ENCODE peak calls at places on chromosomes 7 and 10, in ten cellular contexts. One of them, this sample, is unnamed.

GRCh38 chr7:139035588-139036353 is at the start of gene ZC3HAV1L:
- DNase-seq in ELR: peak
- DNase-seq in ACHN: peak
- DNase-seq in LHCN-M2: peak
- DNase-seq in endothelial cell: peak
- DNase-seq in DMS153: peak
- DNase-seq in ureter: peak
- DNase-seq in GM12865: peak
- DNase-seq in Right ventricle myocardium inferior: peak
- DNase-seq in type B pancreatic cell: no peak
- DNase-seq in this sample: peak

GRCh38 chr10:114735946-114736345 is 77.9 kb upstream of the ABLIM1 start:
- DNase-seq in ureter: no peak
- DNase-seq in ELR: no peak
- DNase-seq in Right ventricle myocardium inferior: no peak
- DNase-seq in LHCN-M2: no peak
- DNase-seq in endothelial cell: no peak
- DNase-seq in GM12865: no peak
- DNase-seq in type B pancreatic cell: no peak
- DNase-seq in DMS153: no peak
- DNase-seq in ACHN: no peak
- DNase-seq in this sample: no peak

GRCh38 chr10:29212597-29212996 is 76.3 kb upstream of the LYZL1 start:
- DNase-seq in ELR: no peak
- DNase-seq in ureter: no peak
- DNase-seq in LHCN-M2: no peak
- DNase-seq in GM12865: no peak
- DNase-seq in DMS153: no peak
- DNase-seq in Right ventricle myocardium inferior: no peak
- DNase-seq in endothelial cell: no peak
- DNase-seq in ACHN: no peak
- DNase-seq in type B pancreatic cell: no peak
- DNase-seq in this sample: no peak

GRCh38 chr7:92880212-92881090 is 44.1 kb upstream of the CDK6 start:
- DNase-seq in endothelial cell: peak
- DNase-seq in type B pancreatic cell: no peak
- DNase-seq in Right ventricle myocardium inferior: no peak
- DNase-seq in DMS153: no peak
- DNase-seq in ureter: no peak
- DNase-seq in ACHN: peak
- DNase-seq in GM12865: peak
- DNase-seq in LHCN-M2: peak
- DNase-seq in ELR: peak
- DNase-seq in this sample: no peak

GRCh38 chr7:416761-417624 is 102.7 kb downstream of the PDGFA start:
- DNase-seq in type B pancreatic cell: no peak
- DNase-seq in ACHN: no peak
- DNase-seq in ureter: no peak
- DNase-seq in DMS153: no peak
- DNase-seq in ELR: no peak
- DNase-seq in LHCN-M2: no peak
- DNase-seq in Right ventricle myocardium inferior: peak
- DNase-seq in GM12865: no peak
- DNase-seq in endothelial cell: no peak
- DNase-seq in this sample: no peak

GRCh38 chr10:77801474-77802238 is 124.9 kb downstream of the DLG5 start:
- DNase-seq in endothelial cell: no peak
- DNase-seq in type B pancreatic cell: no peak
- DNase-seq in ureter: no peak
- DNase-seq in ACHN: no peak
- DNase-seq in ELR: peak
- DNase-seq in LHCN-M2: peak
- DNase-seq in GM12865: peak
- DNase-seq in Right ventricle myocardium inferior: no peak
- DNase-seq in DMS153: no peak
- DNase-seq in this sample: no peak

GRCh38 chr7:27808626-27809025 is 68.7 kb downstream of the TAX1BP1 start:
- DNase-seq in ELR: peak
- DNase-seq in DMS153: no peak
- DNase-seq in LHCN-M2: peak
- DNase-seq in Right ventricle myocardium inferior: no peak
- DNase-seq in ACHN: peak
- DNase-seq in endothelial cell: no peak
- DNase-seq in GM12865: no peak
- DNase-seq in type B pancreatic cell: no peak
- DNase-seq in ureter: no peak
- DNase-seq in this sample: no peak

GRCh38 chr10:73857446-73857845 is 16.9 kb downstream of the CAMK2G start:
- DNase-seq in ureter: no peak
- DNase-seq in ELR: peak
- DNase-seq in LHCN-M2: no peak
- DNase-seq in type B pancreatic cell: no peak
- DNase-seq in endothelial cell: no peak
- DNase-seq in GM12865: no peak
- DNase-seq in Right ventricle myocardium inferior: no peak
- DNase-seq in ACHN: peak
- DNase-seq in DMS153: no peak
- DNase-seq in this sample: no peak

GRCh38 chr10:46308666-46309450 is 22.1 kb downstream of the ANTXRL start:
- DNase-seq in endothelial cell: no peak
- DNase-seq in LHCN-M2: no peak
- DNase-seq in ureter: no peak
- DNase-seq in ACHN: no peak
- DNase-seq in DMS153: no peak
- DNase-seq in type B pancreatic cell: no peak
- DNase-seq in Right ventricle myocardium inferior: no peak
- DNase-seq in GM12865: no peak
- DNase-seq in ELR: no peak
- DNase-seq in this sample: no peak

GRCh38 chr10:52440612-52441285 is 126.7 kb downstream of the DKK1 start:
- DNase-seq in ELR: no peak
- DNase-seq in ureter: no peak
- DNase-seq in endothelial cell: no peak
- DNase-seq in ACHN: no peak
- DNase-seq in DMS153: no peak
- DNase-seq in GM12865: no peak
- DNase-seq in type B pancreatic cell: no peak
- DNase-seq in Right ventricle myocardium inferior: no peak
- DNase-seq in LHCN-M2: no peak
- DNase-seq in this sample: no peak

GRCh38 chr7:117385340-117386124 is 41.8 kb downstream of the ASZ1 start:
- DNase-seq in ACHN: peak
- DNase-seq in DMS153: no peak
- DNase-seq in ureter: no peak
- DNase-seq in type B pancreatic cell: no peak
- DNase-seq in ELR: peak
- DNase-seq in GM12865: peak
- DNase-seq in Right ventricle myocardium inferior: no peak
- DNase-seq in LHCN-M2: peak
- DNase-seq in endothelial cell: no peak
- DNase-seq in this sample: no peak

GRCh38 chr7:47580811-47581331 is 1.0 kb downstream of the TNS3 start:
- DNase-seq in LHCN-M2: peak
- DNase-seq in ELR: peak
- DNase-seq in ACHN: peak
- DNase-seq in GM12865: no peak
- DNase-seq in Right ventricle myocardium inferior: no peak
- DNase-seq in DMS153: no peak
- DNase-seq in type B pancreatic cell: no peak
- DNase-seq in ureter: no peak
- DNase-seq in endothelial cell: no peak
- DNase-seq in this sample: no peak

GRCh38 chr10:87761892-87762291 is 56.1 kb downstream of the ATAD1 start:
- DNase-seq in GM12865: peak
- DNase-seq in ELR: peak
- DNase-seq in ureter: no peak
- DNase-seq in Right ventricle myocardium inferior: no peak
- DNase-seq in ACHN: peak
- DNase-seq in DMS153: no peak
- DNase-seq in type B pancreatic cell: no peak
- DNase-seq in endothelial cell: no peak
- DNase-seq in LHCN-M2: peak
- DNase-seq in this sample: peak

GRCh38 chr10:29841724-29842649 is 207.2 kb upstream of the SVIL start:
- DNase-seq in LHCN-M2: peak
- DNase-seq in ureter: no peak
- DNase-seq in type B pancreatic cell: no peak
- DNase-seq in GM12865: no peak
- DNase-seq in ELR: no peak
- DNase-seq in DMS153: peak
- DNase-seq in Right ventricle myocardium inferior: peak
- DNase-seq in endothelial cell: peak
- DNase-seq in ACHN: no peak
- DNase-seq in this sample: no peak

GRCh38 chr7:73517241-73517995 is 4.7 kb downstream of the BAZ1B start:
- DNase-seq in ELR: no peak
- DNase-seq in LHCN-M2: no peak
- DNase-seq in GM12865: no peak
- DNase-seq in ureter: no peak
- DNase-seq in type B pancreatic cell: no peak
- DNase-seq in DMS153: no peak
- DNase-seq in Right ventricle myocardium inferior: no peak
- DNase-seq in ACHN: no peak
- DNase-seq in endothelial cell: no peak
- DNase-seq in this sample: no peak

GRCh38 chr7:155230169-155230593 is 67.5 kb upstream of the INSIG1 start:
- DNase-seq in DMS153: no peak
- DNase-seq in type B pancreatic cell: no peak
- DNase-seq in ELR: peak
- DNase-seq in ureter: no peak
- DNase-seq in ACHN: peak
- DNase-seq in LHCN-M2: peak
- DNase-seq in GM12865: no peak
- DNase-seq in Right ventricle myocardium inferior: no peak
- DNase-seq in endothelial cell: no peak
- DNase-seq in this sample: peak

GRCh38 chr10:22570733-22571430 is 143.5 kb downstream of the PIP4K2A start:
- DNase-seq in ELR: no peak
- DNase-seq in ureter: no peak
- DNase-seq in LHCN-M2: no peak
- DNase-seq in DMS153: no peak
- DNase-seq in Right ventricle myocardium inferior: no peak
- DNase-seq in type B pancreatic cell: no peak
- DNase-seq in GM12865: peak
- DNase-seq in endothelial cell: no peak
- DNase-seq in ACHN: no peak
- DNase-seq in this sample: no peak

GRCh38 chr10:114472874-114473248 is 68.6 kb upstream of the AFAP1L2 start:
- DNase-seq in ureter: no peak
- DNase-seq in DMS153: no peak
- DNase-seq in Right ventricle myocardium inferior: no peak
- DNase-seq in LHCN-M2: no peak
- DNase-seq in GM12865: no peak
- DNase-seq in ACHN: no peak
- DNase-seq in ELR: no peak
- DNase-seq in endothelial cell: no peak
- DNase-seq in type B pancreatic cell: no peak
- DNase-seq in this sample: no peak

GRCh38 chr7:107012691-107013090 is 31.8 kb upstream of the PRKAR2B start:
- DNase-seq in ureter: no peak
- DNase-seq in ACHN: no peak
- DNase-seq in LHCN-M2: no peak
- DNase-seq in endothelial cell: no peak
- DNase-seq in type B pancreatic cell: no peak
- DNase-seq in ELR: no peak
- DNase-seq in GM12865: no peak
- DNase-seq in Right ventricle myocardium inferior: no peak
- DNase-seq in DMS153: no peak
- DNase-seq in this sample: no peak

GRCh38 chr10:106577266-106577665 is 587.2 kb downstream of the SORCS1 start:
- DNase-seq in type B pancreatic cell: no peak
- DNase-seq in endothelial cell: no peak
- DNase-seq in ureter: no peak
- DNase-seq in GM12865: peak
- DNase-seq in Right ventricle myocardium inferior: no peak
- DNase-seq in DMS153: no peak
- DNase-seq in LHCN-M2: no peak
- DNase-seq in ELR: peak
- DNase-seq in ACHN: no peak
- DNase-seq in this sample: peak

GRCh38 chr7:156818133-156818532 is 74.8 kb downstream of the LMBR1 start:
- DNase-seq in DMS153: no peak
- DNase-seq in GM12865: no peak
- DNase-seq in ureter: no peak
- DNase-seq in type B pancreatic cell: no peak
- DNase-seq in endothelial cell: no peak
- DNase-seq in Right ventricle myocardium inferior: no peak
- DNase-seq in LHCN-M2: no peak
- DNase-seq in ELR: no peak
- DNase-seq in ACHN: no peak
- DNase-seq in this sample: no peak

GRCh38 chr10:121240011-121240410 is 358.2 kb downstream of the FGFR2 start:
- DNase-seq in ureter: peak
- DNase-seq in Right ventricle myocardium inferior: no peak
- DNase-seq in GM12865: no peak
- DNase-seq in type B pancreatic cell: no peak
- DNase-seq in LHCN-M2: peak
- DNase-seq in DMS153: no peak
- DNase-seq in endothelial cell: no peak
- DNase-seq in ACHN: no peak
- DNase-seq in ELR: no peak
- DNase-seq in this sample: no peak

GRCh38 chr7:122143751-122144711 is at the start of gene AASS:
- DNase-seq in DMS153: peak
- DNase-seq in ACHN: peak
- DNase-seq in Right ventricle myocardium inferior: peak
- DNase-seq in type B pancreatic cell: peak
- DNase-seq in LHCN-M2: peak
- DNase-seq in endothelial cell: peak
- DNase-seq in GM12865: peak
- DNase-seq in ELR: peak
- DNase-seq in ureter: peak
- DNase-seq in this sample: peak

GRCh38 chr10:59668081-59668480 is 41.6 kb downstream of the SLC16A9 start:
- DNase-seq in LHCN-M2: no peak
- DNase-seq in endothelial cell: no peak
- DNase-seq in ACHN: no peak
- DNase-seq in GM12865: no peak
- DNase-seq in type B pancreatic cell: no peak
- DNase-seq in DMS153: no peak
- DNase-seq in ureter: no peak
- DNase-seq in Right ventricle myocardium inferior: no peak
- DNase-seq in ELR: no peak
- DNase-seq in this sample: no peak

GRCh38 chr7:40057292-40057691 is 77.1 kb downstream of the MPLKIP start:
- DNase-seq in Right ventricle myocardium inferior: no peak
- DNase-seq in GM12865: no peak
- DNase-seq in ureter: no peak
- DNase-seq in ACHN: no peak
- DNase-seq in DMS153: peak
- DNase-seq in endothelial cell: no peak
- DNase-seq in ELR: peak
- DNase-seq in type B pancreatic cell: no peak
- DNase-seq in LHCN-M2: peak
- DNase-seq in this sample: no peak

GRCh38 chr10:102645388-102645740 is 1.1 kb downstream of the TRIM8 start:
- DNase-seq in GM12865: peak
- DNase-seq in ELR: peak
- DNase-seq in LHCN-M2: peak
- DNase-seq in endothelial cell: no peak
- DNase-seq in ACHN: peak
- DNase-seq in ureter: peak
- DNase-seq in Right ventricle myocardium inferior: peak
- DNase-seq in DMS153: peak
- DNase-seq in type B pancreatic cell: no peak
- DNase-seq in this sample: peak

GRCh38 chr10:120607710-120608703 is 151.0 kb downstream of the PLPP4 start:
- DNase-seq in DMS153: no peak
- DNase-seq in type B pancreatic cell: no peak
- DNase-seq in LHCN-M2: no peak
- DNase-seq in endothelial cell: no peak
- DNase-seq in Right ventricle myocardium inferior: no peak
- DNase-seq in ACHN: peak
- DNase-seq in ELR: peak
- DNase-seq in GM12865: peak
- DNase-seq in ureter: no peak
- DNase-seq in this sample: no peak